ENCODE peak calls at places on chromosomes 11 and 22, in five cellular contexts. One of them, this sample, is unnamed. For H3K9me3, the result is how much of the 10 kb centered on the place peaks cover.

GRCh38 chr11:96082002-96082899 is 158.3 kb upstream of the MTMR2 start:
- DNase-seq in heart left ventricle: no peak
- DNase-seq in IMR-90: no peak
- DNase-seq in spleen: no peak
- DNase-seq in uterus: no peak
- DNase-seq in this sample: no peak

GRCh38 chr11:62431171-62431895 is 12.5 kb downstream of the SCGB1A1 start:
- DNase-seq in heart left ventricle: no peak
- DNase-seq in IMR-90: peak
- DNase-seq in spleen: no peak
- DNase-seq in uterus: no peak
- DNase-seq in this sample: no peak

GRCh38 chr22:36160499-36160942 is at the start of gene APOL3:
- DNase-seq in heart left ventricle: peak
- DNase-seq in IMR-90: peak
- DNase-seq in spleen: peak
- DNase-seq in uterus: peak
- DNase-seq in this sample: peak

GRCh38 chr22:33850227-33850626 is 70.0 kb downstream of the LARGE1 start:
- DNase-seq in heart left ventricle: no peak
- DNase-seq in IMR-90: no peak
- DNase-seq in spleen: no peak
- DNase-seq in uterus: no peak
- DNase-seq in this sample: no peak

GRCh38 chr22:32847067-32847491 is 45.6 kb downstream of the TIMP3 start:
- DNase-seq in heart left ventricle: peak
- DNase-seq in IMR-90: no peak
- DNase-seq in spleen: no peak
- DNase-seq in uterus: peak
- DNase-seq in this sample: no peak

GRCh38 chr22:50687829-50688228 is 15.2 kb downstream of the SHANK3 start:
- DNase-seq in heart left ventricle: no peak
- DNase-seq in IMR-90: no peak
- DNase-seq in spleen: peak
- DNase-seq in uterus: no peak
- DNase-seq in this sample: no peak

GRCh38 chr11:109795234-109795633 is 298.0 kb upstream of the ZC3H12C start:
- DNase-seq in heart left ventricle: no peak
- DNase-seq in IMR-90: peak
- DNase-seq in spleen: no peak
- DNase-seq in uterus: no peak
- DNase-seq in this sample: no peak

GRCh38 chr11:117443269-117444186 is 115.9 kb downstream of the CEP164 start:
- DNase-seq in heart left ventricle: peak
- DNase-seq in IMR-90: peak
- DNase-seq in spleen: peak
- DNase-seq in uterus: no peak
- DNase-seq in this sample: peak

GRCh38 chr11:67576742-67577475 is 6.7 kb upstream of the GSTP1 start:
- DNase-seq in heart left ventricle: no peak
- DNase-seq in IMR-90: no peak
- DNase-seq in spleen: no peak
- DNase-seq in uterus: no peak
- DNase-seq in this sample: no peak

GRCh38 chr11:128523616-128524015 is 63.7 kb downstream of the ETS1 start:
- DNase-seq in heart left ventricle: no peak
- DNase-seq in IMR-90: peak
- DNase-seq in spleen: no peak
- DNase-seq in uterus: no peak
- DNase-seq in this sample: no peak

GRCh38 chr22:50002791-50003190 is 9.8 kb downstream of the IL17REL start:
- DNase-seq in heart left ventricle: peak
- DNase-seq in IMR-90: peak
- DNase-seq in spleen: no peak
- DNase-seq in uterus: no peak
- DNase-seq in this sample: no peak

GRCh38 chr11:117647872-117648271 is 149.1 kb downstream of the DSCAML1 start:
- DNase-seq in heart left ventricle: no peak
- DNase-seq in IMR-90: no peak
- DNase-seq in spleen: no peak
- DNase-seq in uterus: no peak
- DNase-seq in this sample: no peak

GRCh38 chr11:70811483-70811882 is 413.2 kb downstream of the CTTN start:
- DNase-seq in heart left ventricle: no peak
- DNase-seq in IMR-90: no peak
- DNase-seq in spleen: no peak
- DNase-seq in uterus: no peak
- DNase-seq in this sample: no peak

GRCh38 chr11:115678942-115679341 is 174.7 kb upstream of the CADM1 start:
- DNase-seq in heart left ventricle: no peak
- DNase-seq in IMR-90: no peak
- DNase-seq in spleen: no peak
- DNase-seq in uterus: no peak
- DNase-seq in this sample: no peak

GRCh38 chr11:12280199-12280837 is 97.1 kb upstream of the PARVA start:
- DNase-seq in heart left ventricle: no peak
- DNase-seq in IMR-90: no peak
- DNase-seq in spleen: no peak
- DNase-seq in uterus: no peak
- DNase-seq in this sample: no peak

GRCh38 chr11:65903715-65904114 is 3.5 kb upstream of the FOSL1 start:
- DNase-seq in heart left ventricle: no peak
- DNase-seq in IMR-90: no peak
- DNase-seq in spleen: no peak
- DNase-seq in uterus: no peak
- DNase-seq in this sample: no peak

GRCh38 chr11:34972892-34973291 is 56.5 kb downstream of the PDHX start:
- DNase-seq in heart left ventricle: no peak
- DNase-seq in IMR-90: peak
- DNase-seq in spleen: no peak
- DNase-seq in uterus: no peak
- DNase-seq in this sample: no peak

GRCh38 chr11:68806931-68807844 is 34.5 kb downstream of the CPT1A start:
- DNase-seq in heart left ventricle: no peak
- DNase-seq in IMR-90: peak
- DNase-seq in spleen: no peak
- DNase-seq in uterus: no peak
- DNase-seq in this sample: no peak

GRCh38 chr22:29083576-29084566 is 11.0 kb downstream of the KREMEN1 start:
- DNase-seq in heart left ventricle: no peak
- DNase-seq in IMR-90: peak
- DNase-seq in spleen: peak
- DNase-seq in uterus: no peak
- DNase-seq in this sample: no peak

GRCh38 chr11:44130751-44131150 is 35.3 kb downstream of the EXT2 start:
- DNase-seq in heart left ventricle: no peak
- DNase-seq in IMR-90: no peak
- DNase-seq in spleen: no peak
- DNase-seq in uterus: no peak
- DNase-seq in this sample: no peak

GRCh38 chr22:17268501-17269223 is 49.4 kb upstream of the ADA2 start:
- DNase-seq in heart left ventricle: no peak
- DNase-seq in IMR-90: no peak
- DNase-seq in spleen: no peak
- DNase-seq in uterus: no peak
- DNase-seq in this sample: no peak

GRCh38 chr11:101860694-101861371 is 54.0 kb upstream of the CEP126 start:
- DNase-seq in heart left ventricle: peak
- DNase-seq in IMR-90: peak
- DNase-seq in spleen: no peak
- DNase-seq in uterus: peak
- DNase-seq in this sample: no peak

GRCh38 chr11:86152006-86152862 is 83.3 kb upstream of the PICALM start:
- DNase-seq in heart left ventricle: no peak
- DNase-seq in IMR-90: peak
- DNase-seq in spleen: no peak
- DNase-seq in uterus: no peak
- DNase-seq in this sample: no peak

GRCh38 chr11:17989306-17989705 is 23.5 kb downstream of the SERGEF start:
- DNase-seq in heart left ventricle: no peak
- DNase-seq in IMR-90: no peak
- DNase-seq in spleen: no peak
- DNase-seq in uterus: no peak
- DNase-seq in this sample: no peak

GRCh38 chr11:17673951-17674350 is 45.4 kb upstream of the MYOD1 start:
- DNase-seq in heart left ventricle: no peak
- DNase-seq in IMR-90: no peak
- DNase-seq in spleen: no peak
- DNase-seq in uterus: no peak
- DNase-seq in this sample: no peak

GRCh38 chr22:50150161-50151129 is 20.1 kb upstream of the PANX2 start:
- DNase-seq in heart left ventricle: no peak
- DNase-seq in IMR-90: peak
- DNase-seq in spleen: no peak
- DNase-seq in uterus: no peak
- DNase-seq in this sample: no peak

GRCh38 chr11:69442807-69443137 is 38.7 kb upstream of the LINC01488 start:
- DNase-seq in heart left ventricle: peak
- DNase-seq in IMR-90: peak
- DNase-seq in spleen: peak
- DNase-seq in uterus: no peak
- DNase-seq in this sample: no peak

DNA sequence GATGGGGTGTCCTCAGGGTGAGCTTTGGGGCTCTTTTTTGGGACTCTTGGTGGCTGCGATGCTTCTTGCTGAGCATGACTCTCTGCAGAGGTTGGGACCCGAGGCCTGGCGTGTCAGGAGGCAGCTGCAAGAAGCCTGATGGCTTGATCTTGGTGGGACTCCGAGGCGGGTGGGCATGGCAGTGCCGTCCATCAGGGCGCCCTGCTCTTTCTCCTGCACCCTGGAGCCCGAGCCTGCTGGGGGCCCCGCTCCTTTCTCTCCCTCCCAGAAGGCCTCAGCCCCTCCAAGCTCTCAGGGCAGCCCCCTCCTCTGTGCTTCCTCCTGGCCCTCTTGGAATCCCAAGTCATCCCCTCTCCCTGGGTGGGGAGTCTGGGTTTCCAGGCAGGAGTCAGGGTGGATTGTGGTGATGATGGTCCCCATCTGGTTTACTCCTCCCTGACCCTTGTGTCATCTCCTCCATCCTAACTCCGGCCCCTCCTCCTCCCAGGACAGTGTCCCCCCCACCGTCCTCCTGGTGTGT is 432.8 kb downstream of the TBC1D22A start:
- DNase-seq in heart left ventricle: peak
- DNase-seq in IMR-90: no peak
- DNase-seq in spleen: peak
- DNase-seq in uterus: no peak
- DNase-seq in this sample: peak
- H3K9me3 ChIP-seq in heart left ventricle: under half
- H3K9me3 ChIP-seq in IMR-90: under half
- H3K9me3 ChIP-seq in spleen: under half
- H3K9me3 ChIP-seq in uterus: under half
- H3K9me3 ChIP-seq in this sample: under half

GRCh38 chr11:693887-694562 is 997 bp downstream of the DEAF1 start:
- DNase-seq in heart left ventricle: no peak
- DNase-seq in IMR-90: no peak
- DNase-seq in spleen: peak
- DNase-seq in uterus: peak
- DNase-seq in this sample: no peak

GRCh38 chr11:695332-695605 is 247 bp upstream of the DEAF1 start:
- DNase-seq in heart left ventricle: no peak
- DNase-seq in IMR-90: no peak
- DNase-seq in spleen: no peak
- DNase-seq in uterus: no peak
- DNase-seq in this sample: no peak

GRCh38 chr11:695606-696381 is at the start of gene TMEM80:
- DNase-seq in heart left ventricle: peak
- DNase-seq in IMR-90: peak
- DNase-seq in spleen: peak
- DNase-seq in uterus: peak
- DNase-seq in this sample: peak

GRCh38 chr11:693415-693831 is 1.6 kb downstream of the DEAF1 start:
- DNase-seq in heart left ventricle: no peak
- DNase-seq in IMR-90: no peak
- DNase-seq in spleen: peak
- DNase-seq in uterus: no peak
- DNase-seq in this sample: no peak

DNA sequence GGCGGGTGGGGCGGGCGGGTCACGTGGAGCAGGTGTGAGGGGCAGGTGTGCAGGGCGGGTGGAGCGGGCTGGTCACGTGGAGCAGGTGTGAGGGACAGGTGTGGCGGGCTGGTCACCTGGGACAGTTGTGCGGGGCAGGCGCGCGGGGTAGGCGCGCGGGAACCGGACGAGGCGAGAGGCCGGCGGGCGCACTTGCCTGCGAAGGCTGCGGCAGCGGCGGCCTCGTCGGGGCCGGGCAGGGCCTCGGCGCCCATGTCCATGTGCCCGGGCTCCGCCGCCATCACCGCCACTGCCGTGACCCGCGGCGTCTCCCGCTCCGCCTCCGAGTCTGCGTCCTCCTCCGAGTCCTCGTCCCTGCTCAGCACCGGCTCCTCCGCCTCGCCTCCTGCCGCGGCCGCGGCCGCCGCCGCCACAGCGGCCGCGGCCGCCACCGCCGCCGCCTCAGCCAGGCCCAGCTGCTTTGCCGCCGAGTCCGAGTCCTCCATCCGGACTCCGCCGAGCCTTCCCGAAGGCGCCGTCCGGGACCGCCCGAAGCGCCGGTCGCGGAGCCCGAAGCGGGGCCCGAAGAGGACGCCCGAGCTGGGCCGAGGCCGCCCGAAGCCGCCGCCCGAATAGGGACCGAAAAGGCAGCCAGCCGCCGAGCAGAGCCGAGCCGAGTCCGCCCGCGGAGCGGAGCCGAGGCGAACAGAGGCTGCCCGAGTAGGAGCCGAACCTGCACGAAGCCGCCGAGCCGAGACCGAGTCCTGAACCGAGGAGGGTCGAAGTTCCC is at the start of gene DEAF1:
- DNase-seq in heart left ventricle: peak
- DNase-seq in IMR-90: peak
- DNase-seq in spleen: peak
- DNase-seq in uterus: peak
- DNase-seq in this sample: peak
- TF ChIP-seq POLR2A in heart left ventricle: no peak
- TF ChIP-seq POLR2A in IMR-90: no peak
- TF ChIP-seq POLR2A in spleen: no peak
- TF ChIP-seq POLR2A in uterus: no peak
- TF ChIP-seq POLR2A in this sample: no peak

DNA sequence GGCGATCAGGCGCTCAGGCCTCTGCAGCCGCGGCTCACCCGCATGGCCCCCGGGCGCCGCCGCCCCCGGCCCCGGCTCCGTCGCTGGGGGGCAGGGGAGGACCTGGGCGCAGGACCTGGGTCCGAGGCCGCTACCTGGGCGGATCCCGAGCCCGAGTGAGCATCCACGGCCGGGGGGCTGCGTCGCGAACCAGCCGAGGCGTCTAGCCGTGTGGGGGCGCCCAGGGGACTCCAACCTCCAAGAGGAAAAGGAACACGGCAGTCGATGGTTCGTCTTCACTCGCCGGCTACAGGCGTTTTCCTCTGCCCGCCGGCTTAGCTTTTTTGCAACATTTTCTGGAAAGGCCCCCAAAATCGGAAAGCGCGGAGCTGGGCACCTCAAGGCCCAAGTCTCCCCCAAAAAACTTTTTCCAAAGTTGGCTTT is 698 bp downstream of the PDGFB start:
- DNase-seq in heart left ventricle: no peak
- DNase-seq in IMR-90: no peak
- DNase-seq in spleen: no peak
- DNase-seq in uterus: no peak
- DNase-seq in this sample: no peak
- H3K9me3 ChIP-seq in heart left ventricle: under half
- H3K9me3 ChIP-seq in IMR-90: under half
- H3K9me3 ChIP-seq in spleen: under half
- H3K9me3 ChIP-seq in uterus: under half
- H3K9me3 ChIP-seq in this sample: under half

GRCh38 chr22:40044102-40044869 is 49.5 kb downstream of the FAM83F start:
- DNase-seq in heart left ventricle: peak
- DNase-seq in IMR-90: peak
- DNase-seq in spleen: peak
- DNase-seq in uterus: peak
- DNase-seq in this sample: peak
- TF ChIP-seq POLR2A in heart left ventricle: peak
- TF ChIP-seq POLR2A in IMR-90: peak
- TF ChIP-seq POLR2A in spleen: peak
- TF ChIP-seq POLR2A in uterus: peak
- TF ChIP-seq POLR2A in this sample: peak

This sample was measured in tibial nerve.